ENCODE peak calls at places on chromosomes 5 and 9, in seven cellular contexts. I is A549, L is fibroblast of the aortic adventitia, Q is GM12865, F is PC-3, P is RWPE1, H is pancreas. J is an unnamed sample.
A peak's percentile ranks its signal among the peaks of the same experiment; 100 is the strongest.

GRCh38 chr5:71839049-71839834 is 120.2 kb downstream of the CARTPT start:
- DNase-seq in P (no peak), L (no peak), I (no peak), Q (no peak), F (no peak), H (no peak), J (no peak)

GRCh38 chr5:65268520-65268919 is 213.2 kb downstream of the ADAMTS6 start:
- DNase-seq in H (no peak), I (no peak), P (no peak), Q (no peak), L (peak; percentile 58), F (no peak), J (no peak)

GRCh38 chr5:151115272-151115905 is 34.6 kb upstream of the TNIP1 start:
- DNase-seq in P (peak; percentile 87), I (peak; percentile 85), Q (peak; percentile 71), L (peak; percentile 67), F (peak; percentile 77), H (peak; percentile 75), J (no peak)

GRCh38 chr9:97555164-97555563 is 53.7 kb downstream of the TMOD1 start:
- DNase-seq in I (no peak), F (no peak), Q (no peak), H (no peak), P (no peak), L (peak; percentile 83), J (no peak)

GRCh38 chr9:15372385-15373200 is 50.1 kb upstream of the SNAPC3 start:
- DNase-seq in H (no peak), F (no peak), I (no peak), L (peak; percentile 9), Q (peak; percentile 7), P (no peak), J (no peak)

GRCh38 chr9:17535176-17535575 is 43.7 kb upstream of the SH3GL2 start:
- DNase-seq in Q (no peak), I (no peak), H (no peak), P (no peak), F (no peak), L (no peak), J (no peak)

GRCh38 chr5:43675357-43675756 is 72.4 kb downstream of the NNT start:
- DNase-seq in F (no peak), P (no peak), H (no peak), L (no peak), I (no peak), Q (no peak), J (no peak)

GRCh38 chr5:8081179-8081578 is 212.2 kb downstream of the MTRR start:
- DNase-seq in Q (no peak), I (no peak), H (no peak), L (no peak), F (no peak), P (no peak), J (no peak)

GRCh38 chr5:54544044-54544443 is 26.5 kb downstream of the SNX18 start:
- DNase-seq in H (no peak), I (no peak), P (no peak), Q (no peak), F (no peak), L (no peak), J (no peak)

GRCh38 chr5:65774346-65774745 is 52.3 kb downstream of the NLN start:
- DNase-seq in L (peak; percentile 59), P (peak; percentile 36), I (no peak), Q (peak; percentile 6), H (no peak), F (peak; percentile 25), J (peak; percentile 62)

GRCh38 chr5:16727937-16728336 is 111.1 kb upstream of the RETREG1 start:
- DNase-seq in Q (peak; percentile 2), L (no peak), I (no peak), F (no peak), P (no peak), H (peak; percentile 44), J (no peak)

GRCh38 chr5:88438006-88438405 is 169.4 kb upstream of the TMEM161B start:
- DNase-seq in H (no peak), F (peak; percentile 77), P (peak; percentile 63), Q (no peak), L (peak; percentile 0), I (peak; percentile 5), J (no peak)

GRCh38 chr9:124721109-124721850 is 49.8 kb downstream of the NR6A1 start:
- DNase-seq in I (no peak), Q (no peak), P (no peak), L (peak; percentile 41), F (no peak), H (no peak), J (peak; percentile 37)

GRCh38 chr9:84819446-84819845 is 149.9 kb downstream of the NTRK2 start:
- DNase-seq in L (no peak), H (no peak), F (no peak), P (no peak), I (no peak), Q (no peak), J (no peak)

GRCh38 chr9:17824927-17825659 is 246.2 kb downstream of the SH3GL2 start:
- DNase-seq in Q (no peak), L (peak; percentile 23), F (no peak), I (no peak), H (no peak), P (no peak), J (no peak)

GRCh38 chr5:36066540-36067210 is at the start of gene UGT3A2:
- DNase-seq in L (no peak), I (no peak), Q (no peak), P (no peak), H (no peak), F (no peak), J (no peak)

GRCh38 chr9:34996905-34997279 is 7.3 kb downstream of the DNAJB5 start:
- DNase-seq in H (no peak), L (no peak), I (no peak), P (no peak), Q (no peak), F (no peak), J (no peak)

GRCh38 chr5:65907138-65907537 is 19.2 kb upstream of the ERBIN start:
- DNase-seq in F (peak; percentile 59), H (no peak), L (no peak), Q (no peak), P (peak; percentile 53), I (no peak), J (no peak)

GRCh38 chr5:122056913-122057312 is 21.1 kb downstream of the LOX start:
- DNase-seq in Q (no peak), F (no peak), P (no peak), I (no peak), L (no peak), H (no peak), J (no peak)

GRCh38 chr5:65506961-65507360 is 25.2 kb upstream of the ADAMTS6 start:
- DNase-seq in H (no peak), P (no peak), F (no peak), L (peak; percentile 94), Q (no peak), I (no peak), J (peak; percentile 46)

GRCh38 chr5:51033215-51033614 is 350.0 kb upstream of the ISL1 start:
- DNase-seq in I (no peak), L (no peak), F (no peak), H (peak; percentile 16), P (no peak), Q (no peak), J (no peak)

GRCh38 chr5:81242906-81243436 is 9.8 kb downstream of the CKMT2 start:
- DNase-seq in H (no peak), F (no peak), Q (no peak), P (no peak), I (no peak), L (no peak), J (no peak)
- TF ChIP-seq CTCF in H (no peak), F (no peak), Q (no peak), P (no peak), I (no peak), L (no peak), J (no peak)

GRCh38 chr9:38486837-38487236 is 62.6 kb upstream of the IGFBPL1 start:
- DNase-seq in I (no peak), L (no peak), P (no peak), F (no peak), H (no peak), Q (no peak), J (no peak)

GRCh38 chr9:38484076-38484637 is 59.9 kb upstream of the IGFBPL1 start:
- DNase-seq in L (no peak), Q (no peak), I (no peak), H (no peak), P (no peak), F (no peak), J (no peak)

GRCh38 chr9:38488156-38488698 is 64.0 kb upstream of the IGFBPL1 start:
- DNase-seq in Q (no peak), L (no peak), P (no peak), I (no peak), F (no peak), H (no peak), J (no peak)

GRCh38 chr9:38486056-38486455 is 61.8 kb upstream of the IGFBPL1 start:
- DNase-seq in H (no peak), P (no peak), Q (no peak), I (no peak), F (no peak), L (no peak), J (no peak)

DNA sequence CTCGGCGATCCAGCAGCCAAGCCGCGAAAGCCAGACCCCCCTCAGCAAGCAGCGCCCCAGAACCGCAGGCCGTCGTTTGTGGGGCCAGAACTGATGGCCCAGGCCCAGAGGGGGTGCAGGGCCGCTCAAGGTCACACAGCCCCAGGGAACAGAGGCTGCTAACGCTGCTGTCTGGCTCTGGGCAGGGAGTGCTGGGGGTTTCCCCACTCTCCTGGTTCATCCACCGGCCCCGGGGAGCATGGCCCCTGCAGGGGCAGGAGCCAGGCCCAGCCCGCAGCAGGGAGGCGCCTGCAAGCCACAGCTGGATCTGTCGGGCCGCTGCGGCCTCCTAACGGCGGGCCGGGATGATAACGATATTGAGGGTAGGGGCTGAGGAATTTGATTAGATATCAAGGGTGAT is 64.8 kb upstream of the IGFBPL1 start:
- DNase-seq in H (no peak), P (no peak), I (no peak), Q (no peak), F (no peak), L (no peak), J (no peak)
- TF ChIP-seq CTCF in H (no peak), P (no peak), I (no peak), Q (no peak), F (no peak), L (no peak), J (no peak)

GRCh38 chr5:4080370-4080769 is 484.7 kb downstream of the IRX1 start:
- DNase-seq in L (no peak), P (no peak), Q (no peak), I (no peak), H (no peak), F (no peak), J (no peak)
- TF ChIP-seq CTCF in L (no peak), P (no peak), Q (no peak), I (no peak), H (no peak), F (no peak), J (no peak)

DNA sequence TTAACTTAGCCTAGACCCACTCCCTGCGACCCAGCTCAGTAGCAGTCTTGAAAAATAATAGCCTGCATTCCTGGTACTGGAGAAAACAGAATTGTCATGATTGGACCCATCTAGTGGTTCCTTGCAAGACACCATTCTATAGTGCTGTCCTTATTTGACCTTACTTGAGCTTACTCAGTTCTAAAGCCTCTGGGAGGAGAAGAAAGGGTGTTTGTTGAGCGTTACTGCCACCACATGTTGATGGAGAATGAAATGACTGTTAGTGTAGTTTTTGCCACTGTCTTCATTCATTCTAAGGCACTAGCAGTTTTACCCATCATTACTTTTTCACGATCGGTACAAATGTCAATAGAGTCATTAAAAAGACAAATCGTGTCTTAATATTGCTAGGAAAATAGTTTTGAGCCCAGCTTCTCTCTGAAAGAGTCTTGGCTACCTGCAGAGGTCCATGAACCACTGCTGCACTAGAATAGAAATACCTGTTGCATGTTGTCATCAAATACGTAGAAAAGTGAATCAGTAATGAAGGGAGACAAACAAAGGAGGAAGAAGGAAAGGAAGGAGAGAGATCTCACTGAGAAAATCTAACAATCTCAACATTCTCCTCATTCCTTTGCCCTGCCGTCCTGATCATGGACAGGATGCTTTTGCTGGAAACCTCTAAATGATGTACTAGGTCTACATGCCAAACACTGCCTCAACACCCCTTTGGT is 96.0 kb downstream of the LIX1 start:
- DNase-seq in H (no peak), Q (no peak), I (no peak), P (no peak), L (peak; percentile 5), F (peak; percentile 22), J (no peak)
- TF ChIP-seq CTCF in H (no peak), Q (no peak), I (no peak), P (no peak), L (no peak), F (peak; percentile 23), J (no peak)